ENCODE peak calls at places on chromosome 20, in eight cellular contexts. S is left lung, O is WERI-Rb-1, L is uterus, Y is HFF-Myc, U is fibroblast of mammary gland, P is HL-60, C is heart right ventricle. E is an unnamed sample.

GRCh38 chr20:38186788-38187221 is 21.7 kb upstream of the TGM2 start:
- DNase-seq in O (no peak), U (no peak), S (no peak), Y (no peak), L (no peak), C (no peak), P (no peak), E (no peak)

GRCh38 chr20:63106108-63106764 is 99.5 kb upstream of the BHLHE23 start:
- DNase-seq in C (peak; percentile 46), Y (no peak), O (no peak), P (no peak), U (peak; percentile 8), S (peak; percentile 64), L (peak; percentile 21), E (no peak)

GRCh38 chr20:21557246-21557982 is 43.5 kb upstream of the NKX2-2 start:
- DNase-seq in O (no peak), U (no peak), S (no peak), L (no peak), P (no peak), C (no peak), Y (no peak), E (no peak)

GRCh38 chr20:5688431-5688972 is 61.7 kb upstream of the SHLD1 start:
- DNase-seq in O (peak; percentile 11), L (no peak), U (peak; percentile 24), P (peak; percentile 29), S (peak; percentile 85), C (peak; percentile 34), Y (no peak), E (no peak)

GRCh38 chr20:11232896-11233295 is 559.1 kb upstream of the JAG1 start:
- DNase-seq in C (no peak), O (no peak), L (no peak), P (no peak), S (no peak), U (no peak), Y (no peak), E (no peak)

GRCh38 chr20:16314320-16314719 is 258.9 kb downstream of the KIF16B start:
- DNase-seq in Y (no peak), S (no peak), U (no peak), L (no peak), P (no peak), C (no peak), O (no peak), E (no peak)

GRCh38 chr20:62792182-62792939 is 3.9 kb upstream of the MRGBP start:
- DNase-seq in L (no peak), O (no peak), P (no peak), S (no peak), C (no peak), U (no peak), Y (no peak), E (no peak)

GRCh38 chr20:62363920-62364851 is 2.9 kb downstream of the LAMA5 start:
- DNase-seq in U (no peak), C (peak; percentile 61), S (peak; percentile 79), Y (no peak), L (peak; percentile 36), P (no peak), O (peak; percentile 48), E (no peak)

GRCh38 chr20:23937303-23938117 is 51.1 kb downstream of the GGTLC1 start:
- DNase-seq in O (peak; percentile 73), C (peak; percentile 20), S (no peak), U (peak; percentile 36), P (peak; percentile 69), L (peak; percentile 35), Y (no peak), E (peak; percentile 73)

GRCh38 chr20:50509923-50510705 is at the start of gene PTPN1:
- DNase-seq in U (peak; percentile 98), C (peak; percentile 98), S (peak; percentile 97), L (peak; percentile 99), Y (peak; percentile 95), P (peak; percentile 98), O (peak; percentile 99), E (peak; percentile 98)

GRCh38 chr20:50513169-50514034 is 3.2 kb downstream of the PTPN1 start:
- DNase-seq in O (no peak), L (no peak), U (peak; percentile 88), S (no peak), Y (no peak), P (no peak), C (no peak), E (no peak)

GRCh38 chr20:50510706-50511401 is 671 bp downstream of the PTPN1 start:
- DNase-seq in O (no peak), Y (no peak), S (peak; percentile 79), C (peak; percentile 19), U (no peak), P (peak; percentile 21), L (no peak), E (no peak)

GRCh38 chr20:50514035-50514337 is 3.8 kb downstream of the PTPN1 start:
- DNase-seq in U (no peak), Y (no peak), L (no peak), S (no peak), C (no peak), O (no peak), P (no peak), E (no peak)

DNA sequence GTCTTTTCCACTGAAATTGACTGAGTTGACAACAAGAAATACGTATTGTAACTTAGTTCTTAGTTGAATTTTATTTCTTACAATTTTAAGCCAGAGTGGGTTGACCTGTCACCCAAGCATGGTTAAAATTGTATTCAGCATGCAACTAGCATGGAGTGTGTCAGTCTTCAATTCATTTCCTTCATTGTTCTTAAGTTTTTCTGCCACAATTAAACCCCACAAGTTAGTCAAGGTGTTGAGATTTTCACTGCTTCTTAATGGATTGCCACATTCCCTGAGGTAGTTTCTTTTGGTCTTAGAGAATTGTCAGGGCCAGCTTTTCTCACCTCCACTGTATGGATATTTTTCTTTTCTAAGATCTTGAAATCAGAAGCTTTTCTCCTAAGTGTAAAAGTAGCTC is 2.1 kb downstream of the PTPN1 start:
- DNase-seq in Y (no peak), U (no peak), P (no peak), S (no peak), C (no peak), L (no peak), O (no peak), E (no peak)
- H3K4me3 ChIP-seq in Y (peak overlapping the region; percentile 88), U (peak overlapping the region; percentile 90), P (no peak overlapping the region), S (peak overlapping the region; percentile 71), C (peak overlapping the region; percentile 97), L (peak overlapping the region; percentile 92), O (no peak overlapping the region), E (no peak overlapping the region)

DNA sequence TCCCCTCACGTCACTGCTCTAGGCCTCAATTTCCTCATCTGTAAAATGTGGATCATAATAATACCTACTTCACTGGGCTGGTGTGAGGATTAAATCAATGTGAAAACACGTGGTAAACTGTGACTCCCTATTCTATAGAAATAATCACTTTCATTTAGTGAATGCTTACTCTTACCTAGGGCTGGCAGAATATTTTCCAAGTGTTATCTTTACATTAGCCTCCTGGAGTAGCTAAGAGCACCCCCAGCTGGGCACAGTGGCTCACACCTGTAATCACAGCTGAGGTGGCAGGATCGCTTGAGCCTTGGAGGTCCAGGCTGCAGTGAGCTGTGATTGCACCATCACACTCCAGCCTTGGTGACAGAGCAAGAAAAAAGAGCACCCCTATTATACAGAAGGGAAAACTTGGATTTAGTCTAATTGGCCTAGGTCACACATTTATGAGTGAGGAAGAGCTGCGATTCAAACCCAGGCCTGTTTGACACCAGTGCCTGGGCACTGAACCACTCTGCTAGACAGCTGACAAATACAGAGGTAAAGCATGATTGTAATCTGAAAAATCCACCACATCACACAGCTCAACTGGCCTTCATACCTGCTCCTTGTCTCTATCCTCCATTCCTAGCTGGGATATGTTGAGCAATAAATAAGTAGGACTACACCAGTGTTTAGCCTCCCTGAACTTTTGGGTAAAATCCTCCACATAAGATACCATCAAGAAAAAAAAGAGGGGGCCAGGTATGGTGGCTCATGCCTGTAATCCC is 1.4 kb upstream of the SNTA1 start:
- DNase-seq in Y (no peak), O (peak; percentile 50), P (no peak), L (no peak), U (peak; percentile 22), C (peak; percentile 23), S (no peak), E (no peak)
- H3K4me3 ChIP-seq in Y (no peak overlapping the region), O (peak overlapping the region; percentile 50), P (no peak overlapping the region), L (peak overlapping the region; percentile 84), U (no peak overlapping the region), C (peak overlapping the region; percentile 80), S (no peak overlapping the region), E (peak overlapping the region; percentile 75)

GRCh38 chr20:48770700-48771099 is 57.1 kb downstream of the PREX1 start:
- DNase-seq in P (no peak), U (no peak), S (no peak), O (no peak), C (no peak), Y (no peak), L (no peak), E (no peak)
- H3K4me3 ChIP-seq in P (no peak overlapping the region), U (no peak overlapping the region), S (no peak overlapping the region), O (no peak overlapping the region), C (no peak overlapping the region), Y (no peak overlapping the region), L (no peak overlapping the region), E (no peak overlapping the region)

GRCh38 chr20:58908216-58908615 is 55.7 kb downstream of the GNAS start:
- DNase-seq in C (no peak), Y (no peak), P (no peak), S (no peak), O (no peak), U (no peak), L (no peak), E (no peak)
- H3K4me3 ChIP-seq in C (no peak overlapping the region), Y (no peak overlapping the region), P (no peak overlapping the region), S (no peak overlapping the region), O (no peak overlapping the region), U (no peak overlapping the region), L (no peak overlapping the region), E (no peak overlapping the region)

GRCh38 chr20:53736122-53736756 is 142.6 kb upstream of the ZNF217 start:
- DNase-seq in O (peak; percentile 20), L (no peak), U (no peak), P (no peak), Y (no peak), C (no peak), S (no peak), E (no peak)
- H3K4me3 ChIP-seq in O (peak overlapping the region; percentile 45), L (no peak overlapping the region), U (no peak overlapping the region), P (no peak overlapping the region), Y (no peak overlapping the region), C (peak overlapping the region; percentile 3), S (no peak overlapping the region), E (no peak overlapping the region)

DNA sequence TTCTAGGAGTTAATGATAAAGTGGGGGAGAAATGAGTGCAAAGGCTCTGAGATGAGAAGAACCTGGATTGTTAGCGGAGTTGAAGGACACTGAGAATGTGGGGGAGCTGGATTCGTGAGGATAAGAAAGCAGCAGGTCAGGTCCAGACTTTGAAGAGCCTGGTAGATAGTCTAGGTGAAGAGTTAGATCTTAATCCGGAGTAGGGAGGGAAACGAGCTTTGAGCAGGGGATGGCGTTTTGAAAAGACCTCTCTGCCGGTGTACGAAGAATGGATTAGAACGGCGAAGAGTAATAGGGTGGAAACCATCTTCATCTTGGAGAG is 487 bp upstream of the PHF20 start:
- DNase-seq in L (no peak), P (no peak), U (no peak), Y (no peak), O (no peak), C (no peak), S (no peak), E (no peak)
- H3K4me3 ChIP-seq in L (no peak overlapping the region), P (no peak overlapping the region), U (no peak overlapping the region), Y (no peak overlapping the region), O (no peak overlapping the region), C (peak overlapping the region; percentile 68), S (peak overlapping the region; percentile 14), E (no peak overlapping the region)

E was measured in Jurkat, Clone E6-1.